ENCODE peak calls at places on chromosome 22, in five cellular contexts. U is upper lobe of right lung, I is astrocyte of the cerebellum, V is AG10803, H is neural crest cell. N is an unnamed sample.

GRCh38 chr22:49655168-49655812 is 172.4 kb downstream of the BRD1 start:
- DNase-seq in U (no peak), I (no peak), V (no peak), H (no peak), N (no peak)

GRCh38 chr22:48923909-48924475 is 903.7 kb downstream of the BRD1 start:
- DNase-seq in U (no peak), I (no peak), V (no peak), H (no peak), N (no peak)

GRCh38 chr22:48061726-48062125 is 1299.3 kb downstream of the TBC1D22A start:
- DNase-seq in U (peak; percentile 6), I (no peak), V (no peak), H (no peak), N (no peak)

GRCh38 chr22:43262990-43263644 is 76.2 kb upstream of the TTLL12 start:
- DNase-seq in U (no peak), I (no peak), V (no peak), H (peak; percentile 23), N (peak; percentile 78)

GRCh38 chr22:22103078-22103593 is 120.5 kb upstream of the TOP3B start:
- DNase-seq in U (no peak), I (no peak), V (no peak), H (peak; percentile 34), N (peak; percentile 46)

GRCh38 chr22:36544107-36544620 is 15.2 kb upstream of the EIF3D start:
- DNase-seq in U (no peak), I (no peak), V (peak; percentile 64), H (no peak), N (no peak)

GRCh38 chr22:49659281-49659923 is 168.3 kb downstream of the BRD1 start:
- DNase-seq in U (peak; percentile 59), I (no peak), V (no peak), H (no peak), N (no peak)

GRCh38 chr22:17802411-17802810 is 28.1 kb upstream of the BID start:
- DNase-seq in U (no peak), I (no peak), V (no peak), H (no peak), N (no peak)

GRCh38 chr22:42412744-42413220 is 19.4 kb downstream of the NFAM1 start:
- DNase-seq in U (no peak), I (no peak), V (no peak), H (peak; percentile 29), N (no peak)

GRCh38 chr22:17890245-17890671 is 116.0 kb upstream of the BID start:
- DNase-seq in U (no peak), I (no peak), V (no peak), H (no peak), N (no peak)

GRCh38 chr22:49087163-49087562 is 740.5 kb downstream of the BRD1 start:
- DNase-seq in U (peak; percentile 21), I (no peak), V (no peak), H (no peak), N (no peak)

GRCh38 chr22:24953294-24954113 is 988 bp downstream of the KIAA1671 start:
- DNase-seq in U (peak; percentile 74), I (no peak), V (no peak), H (no peak), N (peak; percentile 55)

GRCh38 chr22:36162127-36163034 is 1.8 kb upstream of the APOL3 start:
- DNase-seq in U (no peak), I (no peak), V (no peak), H (no peak), N (no peak)

GRCh38 chr22:23862103-23862502 is 4.4 kb downstream of the SLC2A11 start:
- DNase-seq in U (no peak), I (no peak), V (peak; percentile 43), H (no peak), N (peak; percentile 36)

GRCh38 chr22:45007946-45008852 is 1.6 kb downstream of the PHF21B start:
- DNase-seq in U (no peak), I (no peak), V (no peak), H (peak; percentile 41), N (peak; percentile 65)

GRCh38 chr22:39148727-39149535 is 3.5 kb downstream of the CBX7 start:
- DNase-seq in U (peak; percentile 71), I (no peak), V (no peak), H (no peak), N (peak; percentile 52)

GRCh38 chr22:42814616-42815015 is 42.5 kb downstream of the ARFGAP3 start:
- DNase-seq in U (no peak), I (no peak), V (no peak), H (no peak), N (no peak)

GRCh38 chr22:43953988-43954771 is 1.1 kb upstream of the SAMM50 start:
- DNase-seq in U (no peak), I (no peak), V (no peak), H (no peak), N (no peak)

GRCh38 chr22:25998118-25998775 is 171.0 kb upstream of the SEZ6L start:
- DNase-seq in U (no peak), I (no peak), V (no peak), H (no peak), N (no peak)

GRCh38 chr22:24986816-24987215 is 34.3 kb downstream of the KIAA1671 start:
- DNase-seq in U (no peak), I (no peak), V (no peak), H (no peak), N (no peak)

GRCh38 chr22:25629613-25630012 is 65.1 kb downstream of the GRK3 start:
- DNase-seq in U (no peak), I (no peak), V (no peak), H (no peak), N (no peak)

GRCh38 chr22:21865041-21865440 is 2.4 kb downstream of the MAPK1 start:
- DNase-seq in U (no peak), I (peak; percentile 74), V (peak; percentile 85), H (no peak), N (no peak)

GRCh38 chr22:39654959-39655579 is 84.5 kb downstream of the CACNA1I start:
- DNase-seq in U (no peak), I (no peak), V (no peak), H (no peak), N (no peak)

GRCh38 chr22:11605468-11605981 is 3922.5 kb upstream of the OR11H1 start:
- DNase-seq in U (peak; percentile 65), I (no peak), V (no peak), H (no peak), N (no peak)

GRCh38 chr22:47604563-47604962 is 842.1 kb downstream of the TBC1D22A start:
- DNase-seq in U (peak; percentile 9), I (no peak), V (no peak), H (no peak), N (no peak)

GRCh38 chr22:39513791-39514190 is 6.6 kb upstream of the ATF4 start:
- DNase-seq in U (no peak), I (no peak), V (no peak), H (no peak), N (no peak)

GRCh38 chr22:43625242-43625641 is 186.9 kb downstream of the EFCAB6 start:
- DNase-seq in U (no peak), I (peak; percentile 9), V (no peak), H (no peak), N (no peak)

GRCh38 chr22:23013612-23014011 is 56.7 kb upstream of the GNAZ start:
- DNase-seq in U (no peak), I (no peak), V (no peak), H (no peak), N (no peak)

GRCh38 chr22:23750374-23750743 is 553 bp downstream of the ZNF70 start:
- DNase-seq in U (no peak), I (no peak), V (no peak), H (no peak), N (no peak)

GRCh38 chr22:48536691-48537591 is 1290.7 kb downstream of the BRD1 start:
- DNase-seq in U (peak; percentile 74), I (no peak), V (peak; percentile 31), H (no peak), N (no peak)

GRCh38 chr22:39253427-39254070 is 8.8 kb upstream of the PDGFB start:
- DNase-seq in U (no peak), I (peak; percentile 60), V (peak; percentile 67), H (no peak), N (no peak)

DNA sequence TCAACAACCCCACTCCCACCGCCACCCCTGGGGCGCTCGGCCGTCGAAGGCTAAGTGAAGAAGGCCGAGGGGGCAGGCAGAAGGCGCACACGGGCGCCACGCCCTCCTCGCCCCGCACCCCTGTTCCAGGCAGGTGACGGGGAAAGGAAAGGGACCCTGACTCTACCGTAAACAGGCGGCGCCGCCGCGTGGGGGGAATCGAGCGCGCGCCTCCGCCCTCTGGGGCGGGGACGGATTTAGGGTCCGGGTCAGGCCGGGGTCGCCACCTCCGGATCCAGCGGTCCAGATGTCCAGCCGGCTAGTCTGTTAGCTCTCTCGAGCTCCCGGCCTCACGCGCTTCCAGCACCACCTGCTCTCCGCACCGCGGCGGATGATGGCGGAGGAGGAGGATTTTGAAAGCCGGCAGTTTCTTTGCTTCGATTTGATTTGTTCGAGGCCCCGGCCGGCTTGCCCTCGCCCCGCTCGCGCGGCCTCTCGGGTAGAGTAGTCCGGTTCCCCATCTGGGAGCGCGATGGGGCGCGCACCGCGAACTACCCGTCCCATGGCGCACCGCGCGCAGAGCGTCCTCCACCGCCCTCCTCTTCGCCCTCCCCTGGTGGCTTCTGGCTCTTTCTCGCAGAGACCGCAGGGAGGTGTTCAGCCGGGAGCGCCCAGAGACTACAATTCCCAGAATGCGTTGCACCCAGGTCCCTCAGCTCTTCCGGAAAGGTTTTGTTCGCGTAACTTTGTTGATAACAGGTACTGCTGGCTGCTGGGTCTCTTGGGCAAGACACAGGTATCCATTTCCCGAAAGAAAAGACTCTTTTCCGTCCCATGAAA is at the start of gene RANGAP1:
- DNase-seq in U (peak; percentile 99), I (peak; percentile 97), V (peak; percentile 97), H (peak; percentile 95), N (peak; percentile 96)
- TF ChIP-seq CTCF in U (peak; percentile 33), I (no peak), V (peak; percentile 22), H (peak; percentile 30), N (no peak)

GRCh38 chr22:34390400-34390799 is 470.1 kb upstream of the LARGE1 start:
- DNase-seq in U (no peak), I (no peak), V (no peak), H (no peak), N (no peak)
- TF ChIP-seq CTCF in U (no peak), I (no peak), V (no peak), H (no peak), N (no peak)

GRCh38 chr22:27074016-27074415 is 416.6 kb downstream of the MIAT start:
- DNase-seq in U (no peak), I (no peak), V (no peak), H (no peak), N (no peak)

GRCh38 chr22:27080191-27080590 is 422.8 kb downstream of the MIAT start:
- DNase-seq in U (no peak), I (no peak), V (no peak), H (no peak), N (no peak)

GRCh38 chr22:27075891-27076290 is 418.5 kb downstream of the MIAT start:
- DNase-seq in U (no peak), I (no peak), V (no peak), H (no peak), N (no peak)

GRCh38 chr22:27075028-27075678 is 417.8 kb downstream of the MIAT start:
- DNase-seq in U (no peak), I (no peak), V (no peak), H (no peak), N (peak; percentile 47)
- TF ChIP-seq CTCF in U (no peak), I (no peak), V (no peak), H (no peak), N (no peak)

DNA sequence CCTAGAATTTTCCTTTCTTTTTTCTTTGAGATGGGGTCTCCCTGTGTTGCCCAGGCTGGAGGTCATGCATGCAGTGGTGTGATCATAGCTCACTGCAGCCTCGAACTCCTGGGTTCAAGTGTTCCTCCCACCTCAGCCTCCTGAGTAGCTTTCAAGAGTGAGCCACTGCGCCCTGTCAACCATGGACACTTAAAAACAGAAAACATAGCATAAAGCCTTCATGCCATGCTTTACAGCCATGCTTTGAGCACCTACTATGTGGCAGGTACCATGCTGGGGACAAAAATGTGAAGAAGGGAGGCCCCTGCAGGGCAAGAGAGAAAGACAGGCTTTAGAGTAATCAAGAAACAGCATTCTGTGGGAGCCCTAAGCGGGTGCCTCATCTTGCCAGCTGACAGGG is 13.7 kb upstream of the GNB1L start:
- DNase-seq in U (no peak), I (no peak), V (no peak), H (no peak), N (no peak)
- TF ChIP-seq CTCF in U (no peak), I (no peak), V (no peak), H (no peak), N (no peak)